ENCODE peak calls at places on chromosomes 6 and 20, in five cellular contexts. D, M, U, R and B are unnamed samples. For H3K4me1, the result is how much of the 10 kb centered on the place peaks cover.

GRCh38 chr6:18165746-18166145 is 10.5 kb downstream of the KDM1B start:
- DNase-seq in D (no peak), M (no peak), U (no peak), R (no peak), B (no peak)

GRCh38 chr6:10138917-10139316 is 276.0 kb downstream of the TFAP2A start:
- DNase-seq in D (no peak), M (no peak), U (no peak), R (no peak), B (no peak)

GRCh38 chr6:168636147-168636982 is 195.4 kb downstream of the SMOC2 start:
- DNase-seq in D (peak), M (no peak), U (no peak), R (no peak), B (no peak)

GRCh38 chr6:3068329-3069223 is at the start of gene RIPK1:
- DNase-seq in D (peak), M (peak), U (peak), R (peak), B (peak)

GRCh38 chr6:152232494-152233151 is 404.5 kb downstream of the SYNE1 start:
- DNase-seq in D (peak), M (no peak), U (peak), R (peak), B (no peak)

GRCh38 chr6:4581468-4582420 is 194.5 kb upstream of the CDYL start:
- DNase-seq in D (no peak), M (no peak), U (no peak), R (no peak), B (no peak)

GRCh38 chr6:108174371-108175175 is 8.8 kb downstream of the NR2E1 start:
- DNase-seq in D (peak), M (peak), U (no peak), R (peak), B (no peak)

GRCh38 chr6:36623547-36624459 is 29.6 kb downstream of the SRSF3 start:
- DNase-seq in D (peak), M (peak), U (peak), R (peak), B (peak)

GRCh38 chr20:52595492-52595891 is 376.7 kb upstream of the TSHZ2 start:
- DNase-seq in D (no peak), M (no peak), U (no peak), R (no peak), B (no peak)

GRCh38 chr6:68575765-68576439 is 59.2 kb upstream of the ADGRB3 start:
- DNase-seq in D (no peak), M (no peak), U (peak), R (no peak), B (peak)

GRCh38 chr20:48002517-48002970 is 217.3 kb upstream of the SULF2 start:
- DNase-seq in D (no peak), M (no peak), U (no peak), R (no peak), B (no peak)

GRCh38 chr6:20610636-20611200 is 76.5 kb downstream of the CDKAL1 start:
- DNase-seq in D (no peak), M (no peak), U (no peak), R (no peak), B (no peak)

GRCh38 chr6:180295-180694 is 112.0 kb upstream of the DUSP22 start:
- DNase-seq in D (no peak), M (no peak), U (no peak), R (peak), B (no peak)

GRCh38 chr6:119241124-119241491 is 108.5 kb downstream of the MAN1A1 start:
- DNase-seq in D (no peak), M (no peak), U (no peak), R (no peak), B (no peak)

GRCh38 chr6:64250126-64250525 is 614.5 kb downstream of the PHF3 start:
- DNase-seq in D (no peak), M (no peak), U (no peak), R (no peak), B (no peak)

GRCh38 chr20:48219306-48219705 is 434.0 kb upstream of the SULF2 start:
- DNase-seq in D (no peak), M (no peak), U (no peak), R (no peak), B (no peak)

GRCh38 chr6:139863356-139863755 is 488.9 kb upstream of the CITED2 start:
- DNase-seq in D (no peak), M (no peak), U (no peak), R (no peak), B (no peak)

GRCh38 chr20:58697867-58698703 is 5.5 kb downstream of the NPEPL1 start:
- DNase-seq in D (no peak), M (no peak), U (no peak), R (no peak), B (peak)

GRCh38 chr20:37538003-37538402 is 10.3 kb upstream of the BLCAP start:
- DNase-seq in D (no peak), M (no peak), U (peak), R (no peak), B (peak)

GRCh38 chr6:33018904-33019303 is 9.5 kb upstream of the HLA-DOA start:
- DNase-seq in D (no peak), M (no peak), U (no peak), R (peak), B (peak)

GRCh38 chr6:123091091-123091895 is 95.3 kb downstream of the CLVS2 start:
- DNase-seq in D (peak), M (no peak), U (no peak), R (no peak), B (no peak)

GRCh38 chr6:83974409-83975050 is 59.0 kb upstream of the MRAP2 start:
- DNase-seq in D (no peak), M (no peak), U (no peak), R (no peak), B (no peak)

GRCh38 chr6:13762648-13763441 is 51.2 kb upstream of the RANBP9 start:
- DNase-seq in D (no peak), M (no peak), U (peak), R (peak), B (no peak)

GRCh38 chr6:31144970-31145340 is 6.1 kb upstream of the PSORS1C2 start:
- DNase-seq in D (no peak), M (no peak), U (no peak), R (no peak), B (no peak)

GRCh38 chr6:34657307-34657978 is 39.1 kb downstream of the ILRUN start:
- DNase-seq in D (no peak), M (no peak), U (peak), R (peak), B (peak)

GRCh38 chr20:63035284-63036185 is 28.8 kb upstream of the BHLHE23 start:
- DNase-seq in D (no peak), M (no peak), U (no peak), R (no peak), B (peak)

GRCh38 chr20:62955519-62956386 is 3.2 kb downstream of the SLC17A9 start:
- DNase-seq in D (no peak), M (no peak), U (no peak), R (no peak), B (peak)

GRCh38 chr20:14715400-14715799 is 378.0 kb upstream of the FLRT3 start:
- DNase-seq in D (no peak), M (no peak), U (no peak), R (no peak), B (no peak)

GRCh38 chr6:98832282-98833100 is 1.9 kb upstream of the POU3F2 start:
- DNase-seq in D (peak), M (peak), U (peak), R (no peak), B (no peak)

GRCh38 chr6:111802720-111803119 is 70.5 kb downstream of the FYN start:
- DNase-seq in D (no peak), M (no peak), U (no peak), R (no peak), B (no peak)

GRCh38 chr20:53706511-53707031 is 112.9 kb upstream of the ZNF217 start:
- DNase-seq in D (no peak), M (no peak), U (no peak), R (peak), B (no peak)

GRCh38 chr6:12009904-12010634 is 2.0 kb upstream of the HIVEP1 start:
- DNase-seq in D (no peak), M (no peak), U (peak), R (no peak), B (no peak)

GRCh38 chr20:47995661-47996060 is 210.4 kb upstream of the SULF2 start:
- DNase-seq in D (no peak), M (no peak), U (no peak), R (no peak), B (no peak)

GRCh38 chr6:155130161-155130853 is 133.5 kb upstream of the CLDN20 start:
- DNase-seq in D (no peak), M (no peak), U (no peak), R (no peak), B (no peak)

GRCh38 chr6:50030777-50031562 is 9.2 kb upstream of the DEFB110 start:
- DNase-seq in D (peak), M (peak), U (peak), R (no peak), B (no peak)

GRCh38 chr20:35284267-35284991 is at the start of gene EIF6:
- DNase-seq in D (peak), M (peak), U (peak), R (peak), B (peak)

GRCh38 chr6:85705220-85705619 is 62.5 kb upstream of the SYNCRIP start:
- DNase-seq in D (no peak), M (no peak), U (no peak), R (no peak), B (peak)
- H3K27ac ChIP-seq in D (no peak), M (no peak), U (no peak), R (no peak), B (no peak)

GRCh38 chr20:10656270-10656669 is 17.5 kb downstream of the JAG1 start:
- DNase-seq in D (no peak), M (no peak), U (no peak), R (no peak), B (no peak)

GRCh38 chr20:10654630-10655029 is 19.2 kb downstream of the JAG1 start:
- DNase-seq in D (peak), M (no peak), U (no peak), R (no peak), B (no peak)

GRCh38 chr20:10653593-10654288 is 20.1 kb downstream of the JAG1 start:
- DNase-seq in D (no peak), M (no peak), U (no peak), R (no peak), B (peak)

GRCh38 chr20:10658051-10658823 is 15.6 kb downstream of the JAG1 start:
- DNase-seq in D (no peak), M (no peak), U (no peak), R (no peak), B (no peak)

GRCh38 chr20:10655723-10656122 is 18.1 kb downstream of the JAG1 start:
- DNase-seq in D (no peak), M (peak), U (no peak), R (no peak), B (no peak)
- H3K4me1 ChIP-seq in D (under half), M (half or more), U (under half), R (under half), B (half or more)

DNA sequence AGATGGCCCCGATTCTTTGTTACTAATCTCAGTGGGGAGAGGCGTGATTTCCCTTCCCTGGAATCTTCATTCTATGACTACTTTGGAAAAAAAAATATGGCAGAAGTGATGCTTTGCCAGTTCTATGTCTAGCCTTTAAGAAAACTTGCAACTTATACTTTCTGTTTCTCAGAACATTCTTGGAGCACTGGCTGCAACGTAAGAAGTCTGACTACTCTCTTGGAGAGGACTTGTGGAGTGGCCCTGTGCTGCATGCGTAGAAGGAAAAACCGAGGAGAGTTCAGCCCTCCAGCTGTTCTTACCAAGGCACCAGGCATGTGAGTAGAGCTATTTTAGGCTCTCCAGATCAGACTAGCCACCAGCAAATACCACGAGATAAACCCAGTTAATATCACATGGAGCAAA is 77.6 kb upstream of the STXBP5 start:
- DNase-seq in D (no peak), M (no peak), U (no peak), R (no peak), B (no peak)
- H3K27ac ChIP-seq in D (no peak), M (no peak), U (no peak), R (no peak), B (no peak)

GRCh38 chr6:39314273-39314790 is at the start of gene KCNK17:
- DNase-seq in D (peak), M (no peak), U (no peak), R (no peak), B (no peak)
- H3K4me1 ChIP-seq in D (under half), M (under half), U (under half), R (under half), B (under half)

GRCh38 chr6:116016846-116017545 is 43.7 kb downstream of the FRK start:
- DNase-seq in D (no peak), M (no peak), U (no peak), R (no peak), B (no peak)
- H3K27ac ChIP-seq in D (no peak), M (no peak), U (peak), R (no peak), B (no peak)

DNA sequence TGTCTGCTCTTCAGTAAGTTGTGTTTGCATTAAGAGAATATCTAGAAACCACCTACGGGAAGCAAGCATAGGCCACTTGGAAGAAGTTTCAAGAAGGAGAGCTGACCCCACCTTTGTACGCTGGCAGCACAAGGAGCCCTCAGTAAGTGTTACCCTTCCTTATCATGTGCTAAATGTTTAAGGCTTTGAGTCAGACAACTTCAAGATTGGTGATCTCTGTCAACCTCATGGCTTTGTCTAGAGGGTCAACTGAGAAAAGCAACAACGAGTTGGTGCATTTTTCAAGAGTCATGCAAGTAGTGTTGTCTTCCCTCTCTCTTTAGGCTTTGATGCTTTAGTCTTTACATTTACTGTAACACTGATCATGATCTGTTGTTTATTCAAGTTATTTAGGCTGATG is 53.2 kb upstream of the SPTLC3 start:
- DNase-seq in D (no peak), M (no peak), U (no peak), R (no peak), B (no peak)
- H3K4me1 ChIP-seq in D (under half), M (under half), U (under half), R (under half), B (under half)

DNA sequence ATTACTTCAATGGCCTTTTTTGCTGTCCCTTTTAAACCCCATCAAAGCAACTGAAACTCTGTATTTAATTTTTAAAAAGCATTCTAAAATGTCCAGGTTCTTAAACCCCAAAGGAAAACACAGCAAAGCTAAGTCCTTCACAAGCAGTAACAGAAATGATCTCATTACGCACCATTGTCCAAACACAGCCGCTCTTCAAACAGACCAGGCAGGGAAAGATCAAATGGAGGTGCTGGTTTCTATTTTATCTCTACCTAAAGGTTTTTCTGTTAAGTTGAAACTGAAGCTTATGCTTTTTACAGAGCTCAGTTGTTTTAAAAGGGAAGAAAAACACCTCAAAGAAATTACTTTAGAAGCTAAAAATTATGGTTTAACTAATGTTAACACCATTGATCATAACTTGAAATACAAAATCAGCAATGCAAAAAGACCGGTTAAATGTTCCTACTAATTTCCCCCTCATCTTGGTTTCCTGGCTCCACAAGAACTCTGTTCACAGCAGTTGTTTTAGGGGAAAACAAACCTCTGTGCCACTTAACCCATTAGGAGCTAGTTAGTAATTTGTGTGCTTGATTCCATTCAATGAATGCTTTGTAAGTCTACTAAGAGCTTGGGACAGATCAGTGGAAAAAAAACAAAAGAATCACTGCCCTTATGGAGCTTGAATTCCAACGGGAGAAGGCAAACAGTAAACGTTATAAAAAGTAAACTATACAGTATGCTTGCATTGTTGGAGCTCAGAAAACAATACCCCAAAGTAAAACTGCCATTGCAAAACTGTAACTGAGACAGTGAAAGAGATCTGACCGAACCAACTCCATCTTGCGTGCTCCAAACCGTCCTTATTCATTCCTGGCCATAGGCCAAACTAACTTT is 87.4 kb downstream of the CD24 start:
- DNase-seq in D (no peak), M (peak), U (no peak), R (no peak), B (no peak)
- H3K27ac ChIP-seq in D (no peak), M (no peak), U (no peak), R (no peak), B (no peak)

DNA sequence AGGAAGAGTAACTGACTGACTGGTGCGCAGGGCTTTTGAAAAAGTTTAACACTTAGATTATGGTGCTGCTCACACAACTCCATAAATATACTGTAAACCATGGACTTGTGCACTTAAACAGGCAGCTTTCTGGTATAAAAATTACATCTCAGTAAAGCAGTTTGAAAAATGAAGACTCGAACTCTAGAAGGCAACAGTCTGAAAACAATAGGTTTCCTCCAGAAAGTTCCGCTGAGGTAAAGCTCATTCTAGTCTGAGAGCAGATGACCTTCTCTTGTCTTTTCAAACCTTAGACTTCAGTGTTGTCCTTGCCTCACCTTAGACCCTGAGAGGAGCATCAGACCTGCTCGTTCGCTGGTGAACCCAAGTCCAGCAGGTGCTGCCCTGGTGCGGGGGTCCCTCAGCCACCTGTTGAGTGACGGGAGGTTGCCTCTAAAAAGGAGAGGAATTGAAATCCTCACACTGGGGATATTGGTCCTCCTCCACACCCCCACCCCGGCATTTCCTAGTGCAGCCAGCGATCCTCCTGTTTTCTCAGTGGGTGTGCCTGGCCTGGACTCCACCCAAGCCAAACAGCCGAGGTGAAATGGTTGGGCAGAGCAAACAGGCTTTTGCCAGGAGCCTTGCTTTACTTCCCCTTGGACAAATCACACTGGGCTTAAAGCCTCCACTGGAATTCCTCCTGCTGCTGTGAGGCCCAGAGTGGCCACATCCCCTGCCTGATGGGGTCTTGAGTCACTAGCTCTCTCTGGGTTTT is 14.7 kb upstream of the PYGB start:
- DNase-seq in D (no peak), M (no peak), U (no peak), R (no peak), B (peak)
- H3K4me1 ChIP-seq in D (under half), M (under half), U (under half), R (under half), B (under half)

GRCh38 chr6:142015011-142015410 is 117.7 kb upstream of the GJE1 start:
- DNase-seq in D (no peak), M (no peak), U (no peak), R (no peak), B (no peak)
- H3K27ac ChIP-seq in D (peak), M (no peak), U (no peak), R (no peak), B (no peak)

GRCh38 chr6:90177544-90178293 is 118.9 kb downstream of the BACH2 start:
- DNase-seq in D (no peak), M (no peak), U (no peak), R (no peak), B (no peak)

GRCh38 chr6:90183587-90184333 is 112.9 kb downstream of the BACH2 start:
- DNase-seq in D (no peak), M (no peak), U (no peak), R (no peak), B (no peak)

GRCh38 chr6:90178294-90178678 is 118.4 kb downstream of the BACH2 start:
- DNase-seq in D (no peak), M (no peak), U (no peak), R (no peak), B (no peak)

GRCh38 chr6:90179190-90180169 is 117.2 kb downstream of the BACH2 start:
- DNase-seq in D (no peak), M (no peak), U (peak), R (no peak), B (no peak)

DNA sequence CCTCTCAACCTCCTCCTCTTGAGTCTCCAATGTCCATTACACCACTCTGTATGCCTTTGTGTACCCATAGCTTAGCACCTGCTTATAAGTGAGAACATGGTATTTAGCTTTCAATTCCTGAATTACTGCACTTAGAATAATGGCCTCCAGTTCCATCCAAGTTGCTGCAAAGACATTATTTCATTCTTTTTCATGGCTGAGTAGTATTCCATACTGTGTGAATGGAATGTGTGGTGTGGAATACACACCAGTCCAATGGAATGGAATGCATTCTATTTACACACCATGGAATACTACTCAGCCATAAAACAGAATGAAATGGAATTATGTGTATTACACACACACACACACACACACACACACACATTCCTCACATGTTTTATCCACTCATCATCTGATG is 116.1 kb downstream of the BACH2 start:
- DNase-seq in D (no peak), M (no peak), U (no peak), R (no peak), B (no peak)
- H3K4me1 ChIP-seq in D (under half), M (under half), U (under half), R (half or more), B (under half)